ENCODE peak calls at places on chromosomes 12 and 14, in ten cellular contexts. Y is ELR; A is uterus; S is cardiac fibroblast; I is stomach; D is activated naive CD8-positive, alpha-beta T cell treated with anti-CD3 and anti-CD28 coated beads for 36 hours; E is kidney tubule cell; K is activated T-helper 1 cell treated with anti-CD3 and anti-CD28 coated beads, Interleukin-12 subunit alpha, Interleukin-12 subunit beta, Interleukin-2, Interleukin-4 antibody, amounts not matched to agents 30 ng/mL and 10 ng/mL and 1 ng/mL, durations not matched to agents 14 hours and 24 hours and 36 hours; N is activated CD4-positive, CD25-positive, alpha-beta regulatory T cell; T is fibroblast of villous mesenchyme. M is an unnamed sample.

GRCh38 chr12:69719336-69720316 is 19.0 kb upstream of the RAB3IP start:
- DNase-seq in A (no peak), T (no peak), E (no peak), S (peak; percentile 19), Y (peak; percentile 18), N (no peak), D (no peak), K (no peak), I (no peak), M (no peak)

GRCh38 chr14:67668559-67668958 is 5.9 kb downstream of the VTI1B start:
- DNase-seq in K (no peak), D (no peak), E (no peak), I (no peak), A (no peak), Y (no peak), S (no peak), N (no peak), T (no peak), M (no peak)

GRCh38 chr14:72545411-72546311 is 348.2 kb downstream of the DPF3 start:
- DNase-seq in K (no peak), I (no peak), N (no peak), T (peak; percentile 23), A (no peak), D (no peak), Y (peak; percentile 54), S (no peak), E (peak; percentile 35), M (peak; percentile 87)

GRCh38 chr12:11652351-11653040 is 3.0 kb downstream of the ETV6 start:
- DNase-seq in D (no peak), K (no peak), A (no peak), I (peak; percentile 42), T (peak; percentile 81), E (peak; percentile 63), S (peak; percentile 53), N (no peak), Y (peak; percentile 83), M (no peak)

GRCh38 chr12:34295366-34296142 is 273.3 kb downstream of the ALG10 start:
- DNase-seq in Y (no peak), N (no peak), T (no peak), E (no peak), K (no peak), D (no peak), A (no peak), S (no peak), I (no peak), M (no peak)

GRCh38 chr12:103640410-103640809 is 53.3 kb downstream of the STAB2 start:
- DNase-seq in I (no peak), E (no peak), A (no peak), Y (no peak), T (no peak), S (no peak), D (no peak), K (no peak), N (no peak), M (no peak)

GRCh38 chr12:127664901-127665300 is 602.1 kb upstream of the TMEM132C start:
- DNase-seq in T (no peak), A (no peak), Y (no peak), S (no peak), I (no peak), K (no peak), D (no peak), N (no peak), E (no peak), M (no peak)

GRCh38 chr12:132430838-132431826 is 58.8 kb upstream of the FBRSL1 start:
- DNase-seq in K (no peak), D (no peak), N (no peak), Y (no peak), E (no peak), A (no peak), S (no peak), T (no peak), I (no peak), M (peak; percentile 81)

GRCh38 chr14:20934148-20934762 is 21.0 kb upstream of the RNASE2 start:
- DNase-seq in D (peak; percentile 50), N (no peak), K (no peak), T (peak; percentile 15), A (no peak), E (peak; percentile 14), Y (peak; percentile 32), S (peak; percentile 18), I (peak; percentile 36), M (no peak)

GRCh38 chr14:24794906-24795305 is 160.9 kb upstream of the GZMB start:
- DNase-seq in N (no peak), S (no peak), T (no peak), D (no peak), A (no peak), K (no peak), E (no peak), Y (no peak), I (no peak), M (no peak)

GRCh38 chr14:53613404-53614253 is 343.0 kb downstream of the BMP4 start:
- DNase-seq in I (no peak), N (no peak), T (no peak), D (peak; percentile 4), S (no peak), A (no peak), E (peak; percentile 92), K (no peak), Y (peak; percentile 49), M (no peak)

GRCh38 chr14:20662968-20663731 is 21.2 kb upstream of the RNASE4 start:
- DNase-seq in T (peak; percentile 27), S (peak; percentile 62), Y (peak; percentile 84), I (peak; percentile 79), D (peak; percentile 79), N (peak; percentile 60), A (peak; percentile 70), K (peak; percentile 69), E (peak; percentile 94), M (peak; percentile 31)

GRCh38 chr14:44962573-44963528 is 861 bp downstream of the TOGARAM1 start:
- DNase-seq in Y (peak; percentile 58), D (no peak), I (peak; percentile 49), E (peak; percentile 42), T (peak; percentile 60), A (peak; percentile 53), N (no peak), K (peak; percentile 29), S (peak; percentile 65), M (peak; percentile 46)

GRCh38 chr14:98926151-98926550 is 345.8 kb downstream of the BCL11B start:
- DNase-seq in K (no peak), S (no peak), T (no peak), Y (no peak), A (no peak), I (no peak), E (no peak), D (peak; percentile 19), N (no peak), M (no peak)

GRCh38 chr14:102544745-102545460 is 35.3 kb upstream of the ANKRD9 start:
- DNase-seq in N (no peak), I (peak; percentile 49), S (no peak), A (no peak), E (no peak), T (no peak), K (peak; percentile 48), D (peak; percentile 33), Y (no peak), M (no peak)

GRCh38 chr12:39235990-39236767 is 206.7 kb downstream of the KIF21A start:
- DNase-seq in S (peak; percentile 12), D (no peak), T (peak; percentile 75), K (no peak), I (no peak), E (peak; percentile 22), A (no peak), Y (peak; percentile 3), N (no peak), M (no peak)

GRCh38 chr12:64030155-64030554 is 185.7 kb downstream of the SRGAP1 start:
- DNase-seq in S (no peak), I (no peak), A (no peak), D (no peak), T (no peak), Y (peak; percentile 31), N (no peak), K (no peak), E (no peak), M (no peak)

GRCh38 chr12:117069126-117069788 is 30.0 kb downstream of the TESC start:
- DNase-seq in K (no peak), I (no peak), E (no peak), S (no peak), Y (no peak), N (no peak), T (no peak), A (no peak), D (no peak), M (no peak)

GRCh38 chr12:82461393-82461792 is 103.1 kb downstream of the METTL25 start:
- DNase-seq in T (no peak), A (no peak), I (no peak), E (peak; percentile 80), K (no peak), D (no peak), S (peak; percentile 17), N (no peak), Y (no peak), M (no peak)

GRCh38 chr14:56189306-56189705 is 71.1 kb downstream of the PELI2 start:
- DNase-seq in Y (peak; percentile 25), N (no peak), A (no peak), D (no peak), S (peak; percentile 60), T (peak; percentile 86), E (peak; percentile 91), I (no peak), K (no peak), M (no peak)

GRCh38 chr14:105317546-105317945 is 3.0 kb downstream of the PACS2 start:
- DNase-seq in E (peak; percentile 69), S (peak; percentile 53), D (no peak), A (no peak), T (peak; percentile 36), Y (peak; percentile 39), K (no peak), N (no peak), I (no peak), M (no peak)

GRCh38 chr14:63677891-63678379 is 36.3 kb upstream of the WDR89 start:
- DNase-seq in D (no peak), E (peak; percentile 44), Y (peak; percentile 84), K (no peak), A (no peak), T (peak; percentile 95), I (no peak), S (peak; percentile 41), N (no peak), M (no peak)

GRCh38 chr14:102540310-102541028 is 30.9 kb upstream of the ANKRD9 start:
- DNase-seq in D (no peak), K (no peak), I (no peak), N (no peak), A (no peak), Y (no peak), E (no peak), T (no peak), S (peak; percentile 90), M (peak; percentile 97)

GRCh38 chr12:52915637-52916036 is 10.8 kb upstream of the KRT8 start:
- DNase-seq in E (no peak), I (no peak), D (no peak), T (no peak), K (no peak), A (no peak), N (no peak), S (no peak), Y (no peak), M (peak; percentile 83)

GRCh38 chr14:73250781-73251500 is 13.6 kb downstream of the PAPLN start:
- DNase-seq in Y (no peak), D (no peak), I (no peak), A (no peak), N (no peak), K (no peak), E (no peak), T (no peak), S (no peak), M (no peak)

GRCh38 chr14:54599932-54600331 is 33.0 kb downstream of the SAMD4A start:
- DNase-seq in T (no peak), S (no peak), D (no peak), K (no peak), Y (peak; percentile 51), N (no peak), A (no peak), I (no peak), E (peak; percentile 33), M (no peak)

GRCh38 chr14:23186913-23187654 is 3.6 kb upstream of the SLC7A8 start:
- DNase-seq in A (peak; percentile 46), E (peak; percentile 60), T (peak; percentile 81), N (no peak), S (peak; percentile 87), K (no peak), D (no peak), I (peak; percentile 46), Y (peak; percentile 72), M (peak; percentile 69)

GRCh38 chr12:91103101-91103500 is 8.2 kb downstream of the LUM start:
- DNase-seq in T (no peak), K (no peak), A (no peak), D (no peak), I (no peak), Y (no peak), E (no peak), S (no peak), N (no peak), M (no peak)

M was measured in NCI-H2171 treated with DMSO at 0.1 percent for 48 hours.